ENCODE peak calls at places on chromosomes 12 and 14, in seven cellular contexts. U is astrocyte of the cerebellum; M is renal cortical epithelial cell; E is erythroblast; T is effector memory CD8-positive, alpha-beta T cell; L is CD4-positive, alpha-beta T cell; A is BJ. Z is an unnamed sample.

GRCh38 chr12:75759842-75760260 is 248.4 kb upstream of the KRR1 start:
- DNase-seq in U (peak; percentile 56), M (peak; percentile 82), E (no peak), T (no peak), L (no peak), A (peak; percentile 39), Z (no peak)

GRCh38 chr14:97943619-97944018 is 1146.4 kb downstream of the VRK1 start:
- DNase-seq in U (no peak), M (no peak), E (no peak), T (no peak), L (no peak), A (no peak), Z (no peak)

GRCh38 chr12:118980407-118981014 is 830 bp upstream of the SRRM4 start:
- DNase-seq in U (no peak), M (no peak), E (no peak), T (no peak), L (no peak), A (no peak), Z (no peak)

GRCh38 chr14:105475269-105475915 is 771 bp downstream of the CRIP2 start:
- DNase-seq in U (no peak), M (peak; percentile 53), E (no peak), T (no peak), L (no peak), A (no peak), Z (no peak)

GRCh38 chr12:26238341-26239126 is 43.2 kb downstream of the SSPN start:
- DNase-seq in U (no peak), M (peak; percentile 54), E (no peak), T (no peak), L (no peak), A (no peak), Z (no peak)

GRCh38 chr12:59115526-59115925 is 195.2 kb upstream of the LRIG3 start:
- DNase-seq in U (no peak), M (no peak), E (no peak), T (no peak), L (no peak), A (no peak), Z (no peak)

GRCh38 chr12:122081108-122081696 is 2.6 kb downstream of the MLXIP start:
- DNase-seq in U (no peak), M (peak; percentile 47), E (peak; percentile 84), T (no peak), L (no peak), A (no peak), Z (no peak)

GRCh38 chr14:75273272-75274044 is 5.2 kb upstream of the FOS start:
- DNase-seq in U (no peak), M (no peak), E (no peak), T (no peak), L (no peak), A (no peak), Z (no peak)

GRCh38 chr12:84910549-84911241 is 1.9 kb downstream of the SLC6A15 start:
- DNase-seq in U (no peak), M (no peak), E (no peak), T (no peak), L (no peak), A (no peak), Z (peak; percentile 25)

GRCh38 chr12:47835017-47835830 is 15.5 kb upstream of the HDAC7 start:
- DNase-seq in U (no peak), M (no peak), E (no peak), T (no peak), L (no peak), A (no peak), Z (no peak)

GRCh38 chr12:53221203-53222076 is 10.6 kb downstream of the RARG start:
- DNase-seq in U (no peak), M (no peak), E (peak; percentile 60), T (peak; percentile 58), L (peak; percentile 44), A (no peak), Z (no peak)

GRCh38 chr14:105055334-105055733 is 9.9 kb downstream of the GPR132 start:
- DNase-seq in U (no peak), M (no peak), E (no peak), T (no peak), L (no peak), A (no peak), Z (no peak)

GRCh38 chr12:32312049-32312670 is 87.2 kb upstream of the FGD4 start:
- DNase-seq in U (peak; percentile 70), M (peak; percentile 89), E (peak; percentile 57), T (peak; percentile 1), L (no peak), A (peak; percentile 30), Z (no peak)

GRCh38 chr14:46048127-46048526 is 603.5 kb downstream of the RPL10L start:
- DNase-seq in U (peak; percentile 1), M (peak; percentile 70), E (no peak), T (no peak), L (no peak), A (peak; percentile 21), Z (no peak)

GRCh38 chr14:100239200-100239839 is 376 bp downstream of the YY1 start:
- DNase-seq in U (no peak), M (no peak), E (peak; percentile 51), T (peak; percentile 20), L (peak; percentile 17), A (no peak), Z (no peak)

GRCh38 chr14:93055651-93056115 is 60.0 kb downstream of the ITPK1 start:
- DNase-seq in U (no peak), M (no peak), E (no peak), T (no peak), L (no peak), A (no peak), Z (no peak)

GRCh38 chr14:23359167-23359626 is 5.8 kb downstream of the EFS start:
- DNase-seq in U (no peak), M (no peak), E (no peak), T (no peak), L (no peak), A (no peak), Z (no peak)

GRCh38 chr12:9786726-9787339 is 26.1 kb upstream of the CD69 start:
- DNase-seq in U (no peak), M (no peak), E (no peak), T (no peak), L (no peak), A (no peak), Z (no peak)

GRCh38 chr14:31530136-31530535 is 31.1 kb upstream of the NUBPL start:
- DNase-seq in U (no peak), M (no peak), E (no peak), T (no peak), L (no peak), A (no peak), Z (no peak)

GRCh38 chr14:77714926-77715325 is 7.0 kb downstream of the SLIRP start:
- DNase-seq in U (no peak), M (no peak), E (no peak), T (no peak), L (no peak), A (no peak), Z (no peak)

GRCh38 chr14:105026033-105026785 is 5.3 kb upstream of the CDCA4 start:
- DNase-seq in U (no peak), M (peak; percentile 50), E (no peak), T (no peak), L (no peak), A (no peak), Z (no peak)

GRCh38 chr12:3533703-3534386 is 42.8 kb downstream of the PRMT8 start:
- DNase-seq in U (no peak), M (no peak), E (no peak), T (no peak), L (no peak), A (no peak), Z (no peak)

GRCh38 chr12:100706029-100706428 is 88.5 kb upstream of the ANO4 start:
- DNase-seq in U (peak; percentile 19), M (peak; percentile 97), E (no peak), T (no peak), L (no peak), A (peak; percentile 71), Z (no peak)

GRCh38 chr14:35261774-35262173 is 30.4 kb upstream of the PSMA6 start:
- DNase-seq in U (no peak), M (peak; percentile 45), E (no peak), T (no peak), L (no peak), A (no peak), Z (no peak)

GRCh38 chr12:117606024-117606423 is 244.6 kb upstream of the NOS1 start:
- DNase-seq in U (no peak), M (no peak), E (no peak), T (no peak), L (no peak), A (no peak), Z (no peak)